ENCODE peak calls at places on chromosome 6, in seven cellular contexts. B, E, I, V, X, Q and F are unnamed samples. For H3K9me3, the result is how much of the 10 kb centered on the place peaks cover.

GRCh38 chr6:143060806-143061596 is at the start of gene AIG1:
- DNase-seq in E (peak), Q (peak), I (peak), B (peak), V (no peak), X (no peak), F (peak)

GRCh38 chr6:133547136-133547535 is 306.0 kb downstream of the EYA4 start:
- DNase-seq in E (no peak), X (no peak), B (no peak), Q (no peak), I (no peak), V (no peak), F (no peak)

GRCh38 chr6:143234686-143235085 is 174.0 kb downstream of the AIG1 start:
- DNase-seq in X (no peak), Q (no peak), E (no peak), V (no peak), B (no peak), I (no peak), F (no peak)

GRCh38 chr6:168574699-168575195 is 133.8 kb downstream of the SMOC2 start:
- DNase-seq in V (peak), Q (no peak), I (peak), B (no peak), E (peak), X (peak), F (no peak)

GRCh38 chr6:12324096-12324495 is 33.9 kb downstream of the EDN1 start:
- DNase-seq in I (no peak), X (peak), B (no peak), V (no peak), Q (no peak), E (no peak), F (peak)

GRCh38 chr6:61538765-61539164 is 747.3 kb downstream of the KHDRBS2 start:
- DNase-seq in V (no peak), X (no peak), B (no peak), I (no peak), E (no peak), Q (no peak), F (no peak)

GRCh38 chr6:22101163-22101562 is 195.7 kb downstream of the PRL start:
- DNase-seq in I (no peak), Q (no peak), X (no peak), B (no peak), E (no peak), V (no peak), F (no peak)

GRCh38 chr6:43977404-43978111 is 149.7 kb downstream of the MRPL14 start:
- DNase-seq in B (no peak), I (no peak), E (no peak), V (no peak), Q (peak), X (no peak), F (no peak)

GRCh38 chr6:144202879-144203468 is 52.7 kb downstream of the STX11 start:
- DNase-seq in Q (no peak), B (no peak), E (no peak), V (no peak), X (no peak), I (no peak), F (no peak)

GRCh38 chr6:53837875-53838806 is 43.3 kb downstream of the LRRC1 start:
- DNase-seq in B (no peak), Q (no peak), V (no peak), E (peak), I (no peak), X (no peak), F (no peak)

GRCh38 chr6:14476793-14477531 is 359.4 kb downstream of the CD83 start:
- DNase-seq in B (no peak), V (peak), Q (no peak), I (peak), X (peak), E (peak), F (peak)

GRCh38 chr6:9095671-9096260 is 660.4 kb upstream of the SLC35B3 start:
- DNase-seq in V (no peak), E (no peak), B (no peak), Q (no peak), I (no peak), X (no peak), F (no peak)

GRCh38 chr6:164124473-164124872 is 710.0 kb downstream of the QKI start:
- DNase-seq in X (no peak), Q (no peak), B (no peak), E (no peak), I (no peak), V (no peak), F (no peak)

GRCh38 chr6:56314683-56315523 is 67.5 kb upstream of the COL21A1 start:
- DNase-seq in Q (no peak), I (no peak), B (no peak), E (no peak), V (no peak), X (no peak), F (peak)

GRCh38 chr6:154386848-154387717 is 30.5 kb upstream of the IPCEF1 start:
- DNase-seq in V (no peak), X (no peak), I (no peak), Q (no peak), E (no peak), B (no peak), F (no peak)

GRCh38 chr6:106903299-106903698 is 71.2 kb downstream of the CD24 start:
- DNase-seq in I (no peak), X (no peak), B (no peak), E (no peak), Q (no peak), V (no peak), F (no peak)

GRCh38 chr6:71250050-71250689 is 38.4 kb upstream of the OGFRL1 start:
- DNase-seq in X (no peak), Q (no peak), I (peak), E (no peak), V (no peak), B (no peak), F (no peak)

GRCh38 chr6:157244780-157245179 is 78.5 kb downstream of the TMEM242 start:
- DNase-seq in Q (no peak), V (no peak), E (no peak), I (no peak), X (no peak), B (no peak), F (no peak)

GRCh38 chr6:37611516-37611915 is 86.2 kb downstream of the MDGA1 start:
- DNase-seq in Q (no peak), E (no peak), B (no peak), V (no peak), X (no peak), I (no peak), F (no peak)

GRCh38 chr6:73523434-73524123 is 2.7 kb upstream of the EEF1A1 start:
- DNase-seq in E (peak), B (peak), Q (peak), I (peak), V (peak), X (peak), F (peak)

GRCh38 chr6:164827537-164827936 is 481.9 kb downstream of the C6orf118 start:
- DNase-seq in B (no peak), X (no peak), Q (no peak), V (no peak), E (no peak), I (no peak), F (no peak)

GRCh38 chr6:101650402-101651100 is 257.0 kb downstream of the GRIK2 start:
- DNase-seq in I (no peak), Q (no peak), E (no peak), V (no peak), B (no peak), X (no peak), F (no peak)

DNA sequence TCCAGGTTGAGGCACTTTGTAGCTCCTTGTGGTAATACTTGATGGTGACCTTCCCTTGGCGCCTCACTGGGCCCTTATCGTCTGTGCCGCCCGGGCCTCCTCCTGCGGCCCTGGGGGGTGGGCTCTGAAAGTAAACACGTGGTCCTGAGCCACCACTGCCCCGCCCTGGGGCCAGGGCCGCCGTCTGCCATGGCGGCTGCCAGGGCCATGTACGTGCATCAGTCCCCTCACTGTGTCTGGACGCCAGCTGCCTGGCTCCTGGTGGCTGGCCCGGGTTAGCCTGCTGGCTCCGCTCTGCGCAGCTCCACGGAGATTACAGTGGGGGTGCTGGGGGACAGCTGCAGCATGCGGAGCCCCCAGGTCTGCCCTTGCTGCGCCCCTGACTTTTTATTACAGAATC is 81.8 kb upstream of the CENPW start:
- DNase-seq in Q (no peak), E (no peak), V (no peak), B (no peak), I (no peak), X (no peak), F (no peak)
- H3K9me3 ChIP-seq in Q (under half), E (under half), V (under half), B (under half), I (under half), X (under half), F (under half)

DNA sequence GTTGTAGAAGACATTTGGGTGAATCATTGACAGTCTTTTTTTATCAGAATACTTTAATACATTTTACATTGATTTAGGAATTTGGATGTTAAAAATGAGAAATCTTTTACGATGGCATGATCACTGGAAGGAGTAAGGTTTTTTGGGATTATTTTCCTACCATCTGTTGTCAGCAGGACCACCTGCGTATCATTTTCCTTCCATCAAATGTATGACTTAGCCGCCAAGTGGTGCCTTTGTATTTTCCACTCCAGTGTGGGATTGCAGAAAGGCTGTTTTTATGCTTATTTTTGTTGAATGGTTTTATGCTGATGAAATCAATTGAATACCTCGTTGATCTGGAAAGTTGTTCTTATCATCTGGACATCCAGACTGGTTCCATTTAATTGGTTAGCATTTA is 35.8 kb downstream of the AKAP12 start:
- DNase-seq in B (no peak), I (no peak), Q (no peak), X (no peak), V (no peak), E (no peak), F (no peak)
- H3K27ac ChIP-seq in B (no peak), I (no peak), Q (no peak), X (peak), V (no peak), E (no peak), F (no peak)

DNA sequence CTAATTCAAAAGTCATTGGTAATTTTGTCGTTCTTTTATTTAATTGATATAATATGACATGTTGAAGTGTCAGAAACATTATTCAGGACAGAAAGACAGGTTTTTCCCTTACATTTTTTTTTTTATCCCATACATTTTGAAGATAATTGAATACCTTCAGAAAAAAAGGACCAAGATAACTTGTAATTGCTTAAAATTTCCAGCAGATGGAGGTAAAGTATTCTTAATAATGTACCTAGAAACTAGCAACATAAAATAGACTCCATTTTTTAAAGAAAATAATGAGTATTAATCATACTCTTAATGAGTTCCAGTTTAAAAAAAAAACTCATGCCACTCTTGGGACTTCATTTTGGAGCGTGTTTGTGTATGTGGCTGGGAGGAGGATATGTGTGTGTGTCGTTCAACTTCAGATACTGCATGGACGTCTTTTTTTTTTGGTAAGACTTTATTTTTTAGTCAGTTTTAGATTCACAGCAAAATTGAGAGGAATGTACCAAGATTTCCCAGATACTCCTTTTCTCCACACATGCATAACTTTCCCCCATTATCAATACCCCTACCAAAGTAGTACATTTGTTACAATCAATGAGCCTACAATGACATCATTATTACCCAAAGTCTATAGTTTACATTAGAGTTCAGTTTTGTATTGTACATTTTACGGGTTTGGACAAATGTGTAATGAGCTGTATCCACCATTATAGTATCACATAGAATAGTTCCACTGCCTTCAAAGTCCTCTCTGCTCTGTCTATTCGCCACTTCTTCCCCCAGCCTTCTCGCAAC is 79.4 kb downstream of the ROS1 start:
- DNase-seq in B (no peak), E (no peak), I (no peak), X (no peak), V (no peak), Q (no peak), F (no peak)
- TF ChIP-seq CTCF in B (peak), E (no peak), I (peak), X (peak), V (peak), Q (peak), F (peak)

GRCh38 chr6:149931501-149931900 is 8.6 kb upstream of the RAET1G start:
- DNase-seq in E (no peak), V (no peak), B (no peak), Q (no peak), X (no peak), I (no peak), F (no peak)

GRCh38 chr6:149925974-149926777 is 3.3 kb upstream of the RAET1G start:
- DNase-seq in V (peak), X (peak), E (peak), Q (peak), I (peak), B (peak), F (peak)

GRCh38 chr6:149933036-149933435 is 8.8 kb upstream of the ULBP2 start:
- DNase-seq in I (no peak), V (no peak), X (no peak), Q (no peak), E (no peak), B (no peak), F (no peak)

GRCh38 chr6:149925253-149925973 is 2.5 kb upstream of the RAET1G start:
- DNase-seq in X (peak), E (peak), Q (no peak), B (no peak), I (no peak), V (peak), F (no peak)

GRCh38 chr6:149929422-149929821 is 6.5 kb upstream of the RAET1G start:
- DNase-seq in I (no peak), Q (no peak), B (no peak), X (no peak), V (no peak), E (no peak), F (no peak)
- H3K9me3 ChIP-seq in I (under half), Q (under half), B (under half), X (under half), V (under half), E (under half), F (under half)

GRCh38 chr6:39424831-39425230 is 102.3 kb upstream of the KCNK16 start:
- DNase-seq in X (no peak), V (no peak), I (no peak), E (no peak), B (no peak), Q (no peak), F (no peak)

GRCh38 chr6:39422273-39422672 is 99.8 kb upstream of the KCNK16 start:
- DNase-seq in B (no peak), I (peak), V (no peak), X (no peak), E (no peak), Q (no peak), F (no peak)

GRCh38 chr6:39426057-39426592 is 103.6 kb upstream of the KCNK16 start:
- DNase-seq in E (no peak), Q (no peak), V (no peak), I (no peak), B (no peak), X (no peak), F (no peak)

GRCh38 chr6:39428152-39428551 is 105.7 kb upstream of the KCNK16 start:
- DNase-seq in I (no peak), E (no peak), V (no peak), B (no peak), X (no peak), Q (no peak), F (no peak)

DNA sequence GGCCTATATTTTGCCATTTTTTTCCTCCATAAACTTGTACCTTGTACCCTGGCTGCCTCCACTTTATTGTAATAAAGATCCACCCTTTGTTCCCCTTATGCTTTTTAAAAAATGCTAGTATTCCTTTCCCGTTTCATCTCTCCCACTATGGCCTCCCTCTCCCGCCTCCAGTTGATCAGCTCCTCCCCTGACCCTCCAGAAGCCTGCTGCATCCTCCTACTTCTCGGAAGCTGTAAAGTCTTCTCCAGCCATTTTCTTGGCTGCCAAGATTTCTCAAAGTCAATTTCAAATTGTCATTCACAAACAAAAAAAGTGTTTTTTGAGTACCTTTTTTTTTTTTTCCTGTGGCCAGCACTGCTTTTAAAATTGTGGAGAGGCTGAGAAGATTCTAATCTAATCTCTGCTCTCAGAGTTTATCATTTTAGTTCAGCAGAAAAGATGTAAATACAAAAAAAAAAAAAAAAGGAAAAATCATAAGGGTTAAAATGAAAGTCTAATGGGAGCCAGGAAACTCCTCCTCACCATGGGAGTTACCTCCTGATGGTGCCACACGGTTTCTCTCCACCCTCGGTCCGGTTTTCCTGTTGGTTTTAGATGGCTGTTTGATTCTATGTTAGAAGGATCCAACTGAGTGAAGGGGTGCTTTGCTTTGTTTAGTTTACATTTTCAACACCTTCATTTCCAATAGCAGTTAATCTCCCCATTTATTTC is 103.0 kb upstream of the KCNK16 start:
- DNase-seq in B (no peak), V (no peak), E (no peak), X (no peak), I (no peak), Q (no peak), F (no peak)
- H3K27ac ChIP-seq in B (no peak), V (no peak), E (no peak), X (peak), I (no peak), Q (no peak), F (no peak)